ENCODE peak calls at places on chromosomes 13 and 19, in seven cellular contexts. D is PC-3; A is ELF-1; I is mucosa of gallbladder; F is GF-D8; E is thoracic aorta; R is stimulated activated CD8-positive, alpha-beta memory T cell treated with anti-CD3 and anti-CD28 coated beads, Interleukin-15, amount 100 ng/mL, for 4 hours. K is an unnamed sample.

GRCh38 chr13:97261254-97262015 is 39.3 kb downstream of the MBNL2 start:
- DNase-seq in E (no peak), D (no peak), F (no peak), A (no peak), I (no peak), R (no peak), K (no peak)

GRCh38 chr13:44108345-44108858 is 228.7 kb downstream of the LACC1 start:
- DNase-seq in D (peak), F (no peak), A (peak), I (peak), E (no peak), R (no peak), K (no peak)

GRCh38 chr13:45082964-45083363 is 37.3 kb upstream of the GTF2F2 start:
- DNase-seq in D (peak), A (no peak), F (no peak), R (no peak), E (no peak), I (no peak), K (no peak)

GRCh38 chr13:37540228-37540627 is 58.3 kb downstream of the POSTN start:
- DNase-seq in E (no peak), F (no peak), D (no peak), R (no peak), A (no peak), I (no peak), K (no peak)

GRCh38 chr19:30521937-30522336 is 149.8 kb downstream of the ZNF536 start:
- DNase-seq in A (no peak), E (no peak), D (no peak), F (no peak), I (no peak), R (no peak), K (no peak)

GRCh38 chr19:5345895-5346386 is 5.3 kb upstream of the PTPRS start:
- DNase-seq in A (peak), F (no peak), D (peak), E (no peak), I (no peak), R (no peak), K (no peak)

GRCh38 chr19:30719189-30719990 is 347.2 kb downstream of the ZNF536 start:
- DNase-seq in A (peak), D (no peak), I (peak), E (no peak), F (no peak), R (no peak), K (no peak)

GRCh38 chr19:13026478-13026999 is 31.3 kb downstream of the NFIX start:
- DNase-seq in I (peak), F (no peak), D (peak), A (no peak), E (no peak), R (no peak), K (no peak)

GRCh38 chr19:39401549-39402416 is 4.9 kb upstream of the ZFP36 start:
- DNase-seq in A (peak), F (peak), R (peak), E (no peak), I (peak), D (peak), K (no peak)

GRCh38 chr13:44309771-44310767 is 63.6 kb upstream of the SERP2 start:
- DNase-seq in E (no peak), F (no peak), D (peak), I (peak), R (no peak), A (no peak), K (no peak)

GRCh38 chr13:94389544-94390351 is 89.7 kb downstream of the DCT start:
- DNase-seq in A (no peak), I (no peak), D (peak), R (no peak), E (no peak), F (no peak), K (no peak)

GRCh38 chr13:101258509-101258908 is 157.8 kb downstream of the NALCN start:
- DNase-seq in E (no peak), R (no peak), D (no peak), F (no peak), A (no peak), I (no peak), K (no peak)

GRCh38 chr19:19106061-19106551 is 32.2 kb downstream of the TMEM161A start:
- DNase-seq in F (no peak), I (no peak), A (peak), E (no peak), R (no peak), D (no peak), K (no peak)

GRCh38 chr19:2603320-2603719 is 99.2 kb downstream of the GNG7 start:
- DNase-seq in I (no peak), F (no peak), D (no peak), E (no peak), R (no peak), A (peak), K (no peak)

GRCh38 chr19:13826652-13827235 is 31.5 kb downstream of the ZSWIM4 start:
- DNase-seq in F (no peak), I (no peak), A (no peak), R (no peak), D (no peak), E (no peak), K (no peak)

GRCh38 chr13:23741879-23742510 is 147.2 kb downstream of the MIPEP start:
- DNase-seq in I (no peak), R (no peak), A (peak), E (no peak), D (peak), F (no peak), K (peak)

GRCh38 chr19:459724-460511 is 915 bp downstream of the SHC2 start:
- DNase-seq in R (no peak), F (no peak), I (peak), A (peak), D (peak), E (no peak), K (no peak)

GRCh38 chr13:50403311-50403710 is 388.1 kb downstream of the KCNRG start:
- DNase-seq in D (peak), F (no peak), I (peak), E (no peak), A (peak), R (no peak), K (no peak)

GRCh38 chr19:13718733-13719132 is 45.6 kb upstream of the MRI1 start:
- DNase-seq in A (peak), F (no peak), R (no peak), I (peak), E (no peak), D (peak), K (no peak)

GRCh38 chr19:34124828-34125227 is 47.5 kb upstream of the LSM14A start:
- DNase-seq in A (no peak), F (no peak), R (no peak), I (no peak), D (peak), E (no peak), K (no peak)

GRCh38 chr19:40191836-40192646 is 815 bp downstream of the MAP3K10 start:
- DNase-seq in E (no peak), I (no peak), A (peak), D (peak), R (no peak), F (no peak), K (no peak)

GRCh38 chr13:96377835-96378234 is 287.9 kb downstream of the HS6ST3 start:
- DNase-seq in E (no peak), A (no peak), R (no peak), D (no peak), F (no peak), I (no peak), K (no peak)

GRCh38 chr13:98286814-98287213 is 109.7 kb upstream of the RNF113B start:
- DNase-seq in E (no peak), I (no peak), R (no peak), A (no peak), D (no peak), F (no peak), K (no peak)

GRCh38 chr19:53467503-53468262 is at the start of gene ZNF813:
- DNase-seq in E (peak), R (peak), D (peak), F (peak), I (peak), A (peak), K (peak)

GRCh38 chr19:47540748-47541147 is 25.9 kb upstream of the NAPA start:
- DNase-seq in D (peak), A (no peak), I (no peak), E (no peak), F (no peak), R (no peak), K (no peak)

GRCh38 chr13:46995874-46996273 is 99.0 kb upstream of the HTR2A start:
- DNase-seq in A (no peak), D (no peak), E (no peak), R (no peak), I (no peak), F (no peak), K (peak)

GRCh38 chr19:3046621-3047306 is 15.5 kb downstream of the TLE5 start:
- DNase-seq in D (no peak), A (no peak), I (peak), R (no peak), F (no peak), E (no peak), K (no peak)

GRCh38 chr19:53639471-53639870 is 7.7 kb downstream of the DPRX start:
- DNase-seq in E (no peak), A (no peak), R (no peak), I (no peak), F (no peak), D (no peak), K (no peak)